ENCODE peak calls at places on chromosome 9, in seven cellular contexts. P is NT2/D1; N is CD8-positive, alpha-beta T cell; W is adipocyte; B is kidney; R is gastrocnemius medialis; K is MM.1S. G is an unnamed sample.

GRCh38 chr9:89701221-89701798 is 96.5 kb downstream of the GADD45G start:
- DNase-seq in K (no peak), B (no peak), W (no peak), N (peak; percentile 21), R (no peak), P (no peak), G (no peak)

GRCh38 chr9:125479846-125480615 is 218.4 kb downstream of the GAPVD1 start:
- DNase-seq in N (no peak), B (no peak), W (no peak), R (no peak), K (no peak), P (no peak), G (no peak)

GRCh38 chr9:80707120-80707519 is 982.2 kb downstream of the TLE1 start:
- DNase-seq in R (no peak), B (no peak), K (no peak), P (no peak), W (no peak), N (no peak), G (no peak)

GRCh38 chr9:91273853-91274552 is 87.7 kb downstream of the AUH start:
- DNase-seq in R (no peak), P (no peak), W (peak; percentile 20), B (no peak), K (peak; percentile 55), N (no peak), G (no peak)

GRCh38 chr9:127540664-127541041 is 71.4 kb upstream of the STXBP1 start:
- DNase-seq in P (no peak), N (no peak), R (no peak), B (no peak), W (no peak), K (no peak), G (no peak)

GRCh38 chr9:96495341-96495740 is 45.4 kb downstream of the HABP4 start:
- DNase-seq in R (no peak), N (no peak), B (no peak), P (no peak), K (no peak), W (peak; percentile 37), G (no peak)

GRCh38 chr9:99859395-99859980 is 37.8 kb downstream of the NR4A3 start:
- DNase-seq in K (no peak), B (no peak), N (no peak), R (no peak), P (peak; percentile 42), W (no peak), G (no peak)

GRCh38 chr9:3490957-3491356 is 34.8 kb downstream of the RFX3 start:
- DNase-seq in P (no peak), N (no peak), W (no peak), B (no peak), R (no peak), K (no peak), G (no peak)

GRCh38 chr9:132594412-132594811 is 12.0 kb downstream of the BARHL1 start:
- DNase-seq in R (no peak), P (no peak), B (no peak), W (no peak), K (no peak), N (no peak), G (no peak)

GRCh38 chr9:34647084-34647403 is 569 bp downstream of the GALT start:
- DNase-seq in R (no peak), K (no peak), B (no peak), W (no peak), N (no peak), P (no peak), G (no peak)

GRCh38 chr9:950139-950538 is 26.3 kb upstream of the DMRT3 start:
- DNase-seq in W (no peak), P (no peak), B (no peak), K (no peak), N (no peak), R (no peak), G (no peak)

GRCh38 chr9:134330590-134330989 is 4.3 kb downstream of the RXRA start:
- DNase-seq in B (no peak), N (no peak), P (no peak), R (no peak), K (no peak), W (no peak), G (no peak)

GRCh38 chr9:121612511-121612998 is 38.9 kb upstream of the DAB2IP start:
- DNase-seq in B (no peak), N (no peak), P (no peak), R (peak; percentile 63), K (no peak), W (no peak), G (no peak)

GRCh38 chr9:127923771-127924170 is 6.8 kb downstream of the PIP5KL1 start:
- DNase-seq in R (no peak), N (no peak), B (no peak), W (peak; percentile 86), K (no peak), P (no peak), G (no peak)

GRCh38 chr9:133643978-133644760 is 8.0 kb downstream of the DBH start:
- DNase-seq in W (no peak), R (no peak), N (no peak), B (peak; percentile 58), P (no peak), K (no peak), G (no peak)

GRCh38 chr9:71925834-71926233 is 14.4 kb downstream of the C9orf85 start:
- DNase-seq in N (no peak), R (no peak), K (no peak), P (no peak), B (no peak), W (no peak), G (no peak)

GRCh38 chr9:93127395-93127911 is 6.6 kb downstream of the NINJ1 start:
- DNase-seq in W (peak; percentile 46), R (no peak), P (no peak), N (no peak), B (peak; percentile 81), K (no peak), G (peak; percentile 26)

GRCh38 chr9:124001865-124002525 is 9.6 kb upstream of the LHX2 start:
- DNase-seq in R (no peak), P (no peak), W (no peak), B (peak; percentile 24), N (no peak), K (no peak), G (peak; percentile 11)

GRCh38 chr9:123929177-123929869 is 603 bp downstream of the DENND1A start:
- DNase-seq in R (no peak), P (no peak), B (no peak), W (no peak), N (no peak), K (peak; percentile 19), G (no peak)

GRCh38 chr9:113649054-113649453 is 185.5 kb downstream of the RGS3 start:
- DNase-seq in N (no peak), K (no peak), R (no peak), P (no peak), B (peak; percentile 77), W (peak; percentile 90), G (no peak)

GRCh38 chr9:13721481-13722235 is 442.2 kb upstream of the MPDZ start:
- DNase-seq in B (no peak), N (no peak), W (peak; percentile 76), P (no peak), R (no peak), K (no peak), G (no peak)

GRCh38 chr9:111153973-111154590 is 115.8 kb upstream of the LPAR1 start:
- DNase-seq in W (no peak), R (no peak), P (no peak), B (no peak), N (no peak), K (no peak), G (no peak)

GRCh38 chr9:113909421-113909820 is 33.3 kb downstream of the ZNF618 start:
- DNase-seq in R (no peak), K (no peak), N (no peak), W (no peak), P (no peak), B (no peak), G (no peak)

GRCh38 chr9:83220737-83221136 is 157.8 kb upstream of the RASEF start:
- DNase-seq in P (no peak), R (no peak), W (peak; percentile 28), N (no peak), B (no peak), K (no peak), G (no peak)

GRCh38 chr9:135792268-135793128 is 90.5 kb downstream of the KCNT1 start:
- DNase-seq in P (no peak), K (no peak), W (no peak), B (no peak), R (no peak), N (no peak), G (no peak)

GRCh38 chr9:130470950-130471349 is 26.2 kb downstream of the ASS1 start:
- DNase-seq in W (no peak), B (no peak), R (no peak), P (no peak), K (no peak), N (no peak), G (no peak)
- H3K4me1 ChIP-seq in W (no peaks in the 10 kb centered on the region), B (no peaks in the 10 kb centered on the region), R (no peaks in the 10 kb centered on the region), P (peaks cover 34% of the 10 kb centered on the region), K (no peaks in the 10 kb centered on the region), N (no peaks in the 10 kb centered on the region), G (no peaks in the 10 kb centered on the region)

DNA sequence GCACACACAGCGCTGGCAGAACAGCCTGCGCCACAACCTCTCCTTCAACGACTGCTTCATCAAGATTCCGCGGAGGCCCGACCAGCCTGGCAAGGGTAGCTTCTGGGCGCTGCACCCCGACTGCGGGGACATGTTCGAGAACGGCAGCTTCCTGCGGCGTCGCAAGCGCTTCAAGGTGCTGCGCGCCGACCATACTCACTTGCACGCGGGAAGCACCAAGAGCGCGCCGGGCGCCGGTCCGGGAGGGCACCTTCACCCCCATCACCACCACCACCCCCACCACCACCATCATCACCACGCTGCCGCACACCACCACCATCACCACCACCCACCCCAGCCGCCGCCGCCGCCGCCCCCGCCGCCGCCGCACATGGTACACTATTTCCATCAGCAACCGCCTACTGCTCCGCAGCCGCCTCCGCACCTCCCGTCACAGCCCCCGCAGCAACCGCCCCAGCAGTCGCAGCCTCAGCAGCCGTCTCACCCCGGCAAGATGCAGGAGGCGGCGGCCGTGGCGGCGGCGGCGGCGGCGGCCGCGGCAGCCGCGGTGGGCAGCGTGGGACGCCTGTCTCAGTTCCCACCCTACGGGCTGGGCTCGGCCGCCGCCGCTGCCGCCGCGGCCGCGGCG is 469 bp downstream of the FOXB2 start:
- DNase-seq in R (no peak), W (no peak), P (no peak), B (no peak), N (no peak), K (no peak), G (no peak)
- H3K4me3 ChIP-seq in R (no peak overlapping the region), W (no peak overlapping the region), P (peak overlapping the region; percentile 41), B (no peak overlapping the region), N (no peak overlapping the region), K (no peak overlapping the region), G (peak overlapping the region; percentile 29)

GRCh38 chr9:97987490-97987889 is 4.3 kb downstream of the ANP32B start:
- DNase-seq in K (no peak), P (no peak), B (no peak), W (no peak), N (no peak), R (no peak), G (no peak)
- H3K4me1 ChIP-seq in K (peaks cover 24% of the 10 kb centered on the region), P (no peaks in the 10 kb centered on the region), B (peaks cover 5% of the 10 kb centered on the region), W (peaks cover 27% of the 10 kb centered on the region), N (peaks cover 68% of the 10 kb centered on the region), R (peaks cover 60% of the 10 kb centered on the region), G (no peaks in the 10 kb centered on the region)

DNA sequence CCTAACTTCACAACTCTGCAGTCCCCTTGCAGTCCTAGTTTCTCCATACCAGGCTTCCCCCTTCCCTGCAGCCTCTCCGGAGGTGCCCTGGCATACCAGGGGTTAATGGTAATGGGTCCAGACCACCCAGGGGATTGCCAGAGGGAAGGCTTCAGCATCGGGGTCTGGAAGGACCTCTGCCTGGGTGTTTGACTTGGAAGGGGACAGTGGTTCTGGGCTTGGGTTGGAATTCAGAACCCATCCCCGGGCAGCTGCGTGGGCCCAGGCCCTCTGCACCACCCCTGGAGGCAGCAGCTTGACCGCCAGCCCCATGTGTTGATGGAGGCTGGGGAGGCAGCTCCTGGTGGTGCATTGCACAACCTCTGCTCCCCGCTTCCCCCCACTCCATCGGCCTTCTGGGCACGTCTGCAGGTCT is 1.3 kb downstream of the NCS1 start:
- DNase-seq in W (peak; percentile 67), R (no peak), K (no peak), N (no peak), P (no peak), B (no peak), G (peak; percentile 54)
- H3K4me3 ChIP-seq in W (peak overlapping the region; percentile 87), R (peak overlapping the region; percentile 63), K (no peak overlapping the region), N (no peak overlapping the region), P (peak overlapping the region; percentile 58), B (peak overlapping the region; percentile 61), G (peak overlapping the region; percentile 65)